ENCODE peak calls at places on chromosomes 13 and 19, in ten cellular contexts. V is OCI-LY7, S is H9, M is progenitor cell of endocrine pancreas, O is GM12865, L is PC-3, F is brain microvascular endothelial cell, C is H1, Z is neural crest cell, Y is GM06990. B is an unnamed sample.

GRCh38 chr13:80476953-80477352 is 136.0 kb upstream of the SPRY2 start:
- DNase-seq in S (no peak), F (no peak), Y (no peak), L (no peak), C (no peak), V (no peak), Z (no peak), O (no peak), M (no peak), B (no peak)

GRCh38 chr19:38395381-38396127 is 7.1 kb downstream of the SPRED3 start:
- DNase-seq in M (no peak), Z (no peak), L (no peak), O (no peak), S (no peak), C (no peak), F (no peak), Y (peak), V (no peak), B (no peak)

GRCh38 chr13:98664047-98664446 is 87.1 kb upstream of the STK24 start:
- DNase-seq in L (peak), F (peak), M (no peak), C (no peak), O (no peak), S (no peak), Y (no peak), Z (no peak), V (no peak), B (peak)

GRCh38 chr19:54418030-54418929 is 3.0 kb downstream of the TTYH1 start:
- DNase-seq in Z (no peak), F (peak), C (no peak), O (peak), M (no peak), Y (no peak), L (no peak), V (no peak), S (no peak), B (no peak)

GRCh38 chr19:36008336-36008978 is at the start of gene SYNE4:
- DNase-seq in V (no peak), S (peak), C (no peak), Z (no peak), L (peak), M (peak), O (no peak), Y (no peak), F (no peak), B (peak)

GRCh38 chr19:14118165-14119051 is 846 bp upstream of the PRKACA start:
- DNase-seq in O (peak), M (no peak), V (no peak), C (no peak), Y (peak), Z (no peak), L (no peak), F (peak), S (no peak), B (peak)

GRCh38 chr13:38804536-38804935 is 117.7 kb downstream of the FREM2 start:
- DNase-seq in Z (no peak), M (no peak), F (no peak), V (no peak), L (peak), O (no peak), Y (no peak), C (no peak), S (no peak), B (peak)

GRCh38 chr19:2867025-2867991 is at the start of gene ZNF556:
- DNase-seq in L (peak), Y (no peak), Z (no peak), M (no peak), O (peak), S (no peak), F (no peak), V (peak), C (no peak), B (no peak)

GRCh38 chr19:13503570-13504235 is 2.6 kb downstream of the CACNA1A start:
- DNase-seq in V (no peak), F (no peak), Y (no peak), Z (no peak), S (no peak), O (no peak), C (no peak), L (no peak), M (no peak), B (no peak)

GRCh38 chr13:20924758-20925394 is 22.3 kb upstream of the XPO4 start:
- DNase-seq in V (peak), F (peak), C (no peak), L (peak), M (peak), O (peak), S (peak), Y (no peak), Z (peak), B (peak)

GRCh38 chr13:33249066-33249465 is 36.5 kb downstream of the STARD13 start:
- DNase-seq in O (no peak), L (peak), Z (no peak), C (no peak), S (no peak), F (peak), Y (no peak), V (no peak), M (no peak), B (peak)

GRCh38 chr19:14786421-14786851 is 8.1 kb upstream of the ADGRE2 start:
- DNase-seq in S (peak), O (peak), Y (peak), L (peak), Z (peak), F (no peak), C (no peak), V (peak), M (no peak), B (peak)

GRCh38 chr13:92573467-92574057 is 653.0 kb upstream of the GPC6 start:
- DNase-seq in L (peak), Z (no peak), M (no peak), O (peak), F (peak), V (no peak), C (no peak), Y (no peak), S (peak), B (peak)

GRCh38 chr13:45121421-45121820 is 1.1 kb downstream of the GTF2F2 start:
- DNase-seq in S (no peak), V (peak), Y (peak), C (no peak), F (peak), Z (no peak), M (no peak), L (peak), O (peak), B (peak)

GRCh38 chr13:78657699-78658629 is 991 bp downstream of the OBI1 start:
- DNase-seq in O (peak), S (peak), V (peak), C (no peak), Y (no peak), F (no peak), L (peak), Z (no peak), M (no peak), B (peak)

GRCh38 chr19:27972291-27973040 is 1240.5 kb downstream of the UQCRFS1 start:
- DNase-seq in C (no peak), S (no peak), M (no peak), L (peak), Z (no peak), V (no peak), Y (no peak), O (no peak), F (peak), B (no peak)

GRCh38 chr13:106145997-106146864 is 389.2 kb downstream of the EFNB2 start:
- DNase-seq in F (no peak), O (no peak), Z (no peak), V (no peak), M (no peak), C (no peak), Y (no peak), S (no peak), L (no peak), B (no peak)
- TF ChIP-seq CTCF in F (peak), O (no peak), Z (peak), V (no peak), M (peak), C (no peak), Y (no peak), S (peak), L (peak), B (no peak)

DNA sequence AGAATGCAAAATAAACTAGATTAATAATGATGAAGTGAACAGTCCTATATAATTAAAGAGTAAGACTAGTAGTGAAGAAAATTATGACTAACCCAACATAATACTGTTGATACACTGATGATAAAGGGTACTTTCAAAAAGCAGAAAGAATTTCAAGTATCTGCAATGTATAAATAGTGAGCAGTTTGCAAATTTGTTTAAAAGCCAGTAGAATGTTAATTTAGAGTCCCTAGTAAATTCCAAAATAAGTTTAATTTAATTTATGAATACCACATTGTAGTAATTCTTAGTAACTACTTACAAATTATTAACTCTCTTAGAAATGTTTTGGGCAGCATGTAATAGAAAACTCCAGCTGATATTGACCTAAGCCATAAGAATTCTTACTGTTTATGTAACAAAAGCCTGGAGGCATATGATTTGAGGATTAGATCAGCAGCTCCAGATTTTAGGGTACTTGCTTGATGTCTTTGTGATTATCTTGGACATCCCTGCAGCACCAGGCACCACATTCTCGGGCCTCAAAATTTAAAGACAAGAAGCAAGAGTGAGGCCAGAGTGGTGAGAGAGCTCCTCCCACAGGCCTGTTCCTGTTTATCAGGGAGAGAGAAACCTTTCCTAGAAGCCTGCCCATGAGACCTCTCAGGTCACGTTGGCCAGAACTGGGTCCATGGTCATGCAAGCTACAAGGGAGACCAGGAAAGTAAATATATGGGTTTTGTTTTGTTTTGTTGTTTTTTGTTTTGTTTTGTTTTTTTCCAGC is 67.6 kb upstream of the TDRD3 start:
- DNase-seq in L (peak), O (peak), M (peak), Y (no peak), F (peak), V (peak), Z (peak), S (peak), C (peak), B (peak)
- TF ChIP-seq CTCF in L (peak), O (peak), M (peak), Y (peak), F (peak), V (peak), Z (peak), S (peak), C (peak), B (peak)

DNA sequence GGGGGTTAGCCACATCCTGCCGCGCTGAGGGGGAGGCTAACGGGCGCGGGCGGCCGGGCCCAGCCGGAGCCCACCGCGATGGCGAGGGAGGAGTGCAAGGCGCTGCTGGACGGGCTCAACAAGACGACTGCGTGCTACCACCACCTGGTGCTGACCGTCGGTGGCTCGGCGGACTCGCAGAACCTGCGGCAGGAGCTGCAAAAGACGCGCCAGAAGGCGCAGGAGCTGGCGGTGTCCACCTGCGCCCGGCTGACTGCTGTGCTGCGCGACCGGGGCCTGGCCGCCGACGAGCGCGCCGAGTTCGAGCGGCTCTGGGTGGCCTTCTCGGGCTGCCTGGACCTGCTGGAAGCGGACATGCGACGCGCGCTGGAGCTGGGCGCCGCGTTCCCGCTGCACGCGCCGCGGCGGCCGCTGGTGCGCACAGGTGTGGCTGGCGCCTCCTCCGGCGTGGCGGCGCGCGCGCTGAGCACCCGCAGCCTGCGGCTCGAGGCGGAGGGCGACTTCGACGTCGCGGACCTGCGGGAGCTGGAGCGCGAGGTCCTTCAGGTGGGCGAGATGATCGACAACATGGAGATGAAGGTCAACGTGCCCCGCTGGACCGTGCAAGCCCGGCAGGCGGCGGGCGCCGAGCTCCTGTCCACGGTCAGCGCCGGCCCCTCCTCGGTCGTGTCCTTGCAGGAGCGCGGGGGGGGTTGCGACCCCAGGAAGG is 692 bp downstream of the RGS9BP start:
- DNase-seq in L (no peak), M (peak), S (peak), V (no peak), C (no peak), F (no peak), Y (peak), Z (no peak), O (no peak), B (no peak)
- TF ChIP-seq CTCF in L (no peak), M (peak), S (peak), V (no peak), C (no peak), F (no peak), Y (no peak), Z (peak), O (no peak), B (no peak)

DNA sequence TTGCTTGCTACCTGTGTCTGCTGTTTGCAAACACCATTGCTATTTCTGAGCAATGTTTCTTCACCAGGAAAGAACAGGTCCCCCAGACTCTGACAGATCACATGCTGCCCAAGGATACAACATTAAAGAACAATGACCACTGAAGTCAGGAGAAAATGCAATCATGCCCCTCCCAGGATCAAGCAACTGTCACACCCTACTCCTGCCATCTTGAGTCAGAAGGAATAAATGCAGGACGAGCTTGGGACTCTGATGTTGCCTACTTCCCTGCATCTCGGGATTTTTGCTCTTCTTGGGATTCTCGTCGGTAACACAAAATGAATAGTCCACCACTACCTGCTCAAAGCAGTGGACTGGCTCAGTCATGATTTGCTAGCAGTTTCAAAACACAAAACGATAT is 490.6 kb downstream of the COG6 start:
- DNase-seq in C (no peak), L (no peak), S (peak), Z (no peak), V (peak), F (no peak), O (no peak), Y (no peak), M (no peak), B (peak)
- TF ChIP-seq CTCF in C (peak), L (peak), S (peak), Z (no peak), V (peak), F (peak), O (no peak), Y (no peak), M (no peak), B (peak)

GRCh38 chr19:1618157-1619093 is 13.2 kb upstream of the UQCR11 start:
- DNase-seq in Y (no peak), V (peak), F (no peak), S (peak), Z (no peak), C (peak), O (peak), L (peak), M (no peak), B (peak)
- TF ChIP-seq CTCF in Y (peak), V (peak), F (peak), S (peak), Z (peak), C (peak), O (peak), L (peak), M (peak), B (peak)

B was measured in MCF 10A.